ENCODE peak calls at places on chromosomes 2 and 18, in eight cellular contexts. One of them, this sample, is unnamed.

GRCh38 chr2:190841707-190842505 is 38.7 kb upstream of the GLS start:
- DNase-seq in spleen: no peak
- DNase-seq in endodermal cell: no peak
- DNase-seq in right atrium auricular region: no peak
- DNase-seq in epithelial cell of esophagus: peak
- DNase-seq in CD8-positive, alpha-beta T cell: no peak
- DNase-seq in IMR-90: peak
- DNase-seq in fibroblast of mammary gland: peak
- DNase-seq in this sample: peak

GRCh38 chr2:132420776-132421175 is 4.2 kb downstream of the GPR39 start:
- DNase-seq in epithelial cell of esophagus: peak
- DNase-seq in endodermal cell: peak
- DNase-seq in CD8-positive, alpha-beta T cell: no peak
- DNase-seq in right atrium auricular region: no peak
- DNase-seq in IMR-90: no peak
- DNase-seq in spleen: no peak
- DNase-seq in fibroblast of mammary gland: no peak
- DNase-seq in this sample: no peak

GRCh38 chr18:74353169-74353775 is 37.6 kb downstream of the C18orf63 start:
- DNase-seq in spleen: no peak
- DNase-seq in fibroblast of mammary gland: peak
- DNase-seq in right atrium auricular region: peak
- DNase-seq in endodermal cell: peak
- DNase-seq in epithelial cell of esophagus: peak
- DNase-seq in IMR-90: peak
- DNase-seq in CD8-positive, alpha-beta T cell: peak
- DNase-seq in this sample: peak

GRCh38 chr2:6309415-6310185 is 556.1 kb downstream of the CMPK2 start:
- DNase-seq in fibroblast of mammary gland: no peak
- DNase-seq in spleen: no peak
- DNase-seq in IMR-90: no peak
- DNase-seq in epithelial cell of esophagus: no peak
- DNase-seq in right atrium auricular region: no peak
- DNase-seq in CD8-positive, alpha-beta T cell: no peak
- DNase-seq in endodermal cell: no peak
- DNase-seq in this sample: no peak

GRCh38 chr2:119253114-119253702 is 29.6 kb downstream of the STEAP3 start:
- DNase-seq in endodermal cell: no peak
- DNase-seq in epithelial cell of esophagus: peak
- DNase-seq in right atrium auricular region: no peak
- DNase-seq in spleen: no peak
- DNase-seq in fibroblast of mammary gland: peak
- DNase-seq in CD8-positive, alpha-beta T cell: no peak
- DNase-seq in IMR-90: peak
- DNase-seq in this sample: peak

GRCh38 chr2:186486651-186487647 is 889 bp downstream of the ZC3H15 start:
- DNase-seq in fibroblast of mammary gland: peak
- DNase-seq in CD8-positive, alpha-beta T cell: no peak
- DNase-seq in right atrium auricular region: no peak
- DNase-seq in spleen: no peak
- DNase-seq in epithelial cell of esophagus: peak
- DNase-seq in endodermal cell: no peak
- DNase-seq in IMR-90: peak
- DNase-seq in this sample: peak

GRCh38 chr2:241692448-241692847 is 5.8 kb upstream of the DTYMK start:
- DNase-seq in spleen: no peak
- DNase-seq in CD8-positive, alpha-beta T cell: no peak
- DNase-seq in IMR-90: peak
- DNase-seq in fibroblast of mammary gland: peak
- DNase-seq in endodermal cell: no peak
- DNase-seq in right atrium auricular region: no peak
- DNase-seq in epithelial cell of esophagus: peak
- DNase-seq in this sample: peak

GRCh38 chr2:173076557-173077345 is 1.1 kb downstream of the MAP3K20 start:
- DNase-seq in right atrium auricular region: no peak
- DNase-seq in IMR-90: peak
- DNase-seq in CD8-positive, alpha-beta T cell: no peak
- DNase-seq in fibroblast of mammary gland: peak
- DNase-seq in spleen: peak
- DNase-seq in endodermal cell: peak
- DNase-seq in epithelial cell of esophagus: peak
- DNase-seq in this sample: peak

GRCh38 chr2:21096458-21096857 is 27.3 kb upstream of the TDRD15 start:
- DNase-seq in endodermal cell: no peak
- DNase-seq in IMR-90: no peak
- DNase-seq in CD8-positive, alpha-beta T cell: no peak
- DNase-seq in epithelial cell of esophagus: no peak
- DNase-seq in spleen: no peak
- DNase-seq in right atrium auricular region: no peak
- DNase-seq in fibroblast of mammary gland: no peak
- DNase-seq in this sample: no peak

GRCh38 chr2:163779970-163780597 is 44.3 kb upstream of the FIGN start:
- DNase-seq in CD8-positive, alpha-beta T cell: no peak
- DNase-seq in spleen: no peak
- DNase-seq in right atrium auricular region: no peak
- DNase-seq in endodermal cell: no peak
- DNase-seq in epithelial cell of esophagus: peak
- DNase-seq in IMR-90: no peak
- DNase-seq in fibroblast of mammary gland: no peak
- DNase-seq in this sample: peak

GRCh38 chr2:25594991-25595390 is 78.4 kb downstream of the DTNB start:
- DNase-seq in spleen: no peak
- DNase-seq in CD8-positive, alpha-beta T cell: no peak
- DNase-seq in endodermal cell: no peak
- DNase-seq in IMR-90: no peak
- DNase-seq in right atrium auricular region: no peak
- DNase-seq in fibroblast of mammary gland: no peak
- DNase-seq in epithelial cell of esophagus: no peak
- DNase-seq in this sample: no peak

GRCh38 chr2:109084341-109084740 is 44.7 kb upstream of the SH3RF3 start:
- DNase-seq in right atrium auricular region: no peak
- DNase-seq in CD8-positive, alpha-beta T cell: peak
- DNase-seq in epithelial cell of esophagus: no peak
- DNase-seq in fibroblast of mammary gland: no peak
- DNase-seq in endodermal cell: no peak
- DNase-seq in spleen: peak
- DNase-seq in IMR-90: no peak
- DNase-seq in this sample: no peak

GRCh38 chr2:227597993-227598392 is 700 bp upstream of the SCYGR2 start:
- DNase-seq in spleen: no peak
- DNase-seq in epithelial cell of esophagus: peak
- DNase-seq in CD8-positive, alpha-beta T cell: no peak
- DNase-seq in IMR-90: no peak
- DNase-seq in right atrium auricular region: no peak
- DNase-seq in fibroblast of mammary gland: no peak
- DNase-seq in endodermal cell: peak
- DNase-seq in this sample: peak

GRCh38 chr2:108194409-108195132 is 45.2 kb upstream of the SULT1C3 start:
- DNase-seq in CD8-positive, alpha-beta T cell: no peak
- DNase-seq in IMR-90: no peak
- DNase-seq in right atrium auricular region: no peak
- DNase-seq in spleen: no peak
- DNase-seq in fibroblast of mammary gland: peak
- DNase-seq in endodermal cell: no peak
- DNase-seq in epithelial cell of esophagus: peak
- DNase-seq in this sample: peak

DNA sequence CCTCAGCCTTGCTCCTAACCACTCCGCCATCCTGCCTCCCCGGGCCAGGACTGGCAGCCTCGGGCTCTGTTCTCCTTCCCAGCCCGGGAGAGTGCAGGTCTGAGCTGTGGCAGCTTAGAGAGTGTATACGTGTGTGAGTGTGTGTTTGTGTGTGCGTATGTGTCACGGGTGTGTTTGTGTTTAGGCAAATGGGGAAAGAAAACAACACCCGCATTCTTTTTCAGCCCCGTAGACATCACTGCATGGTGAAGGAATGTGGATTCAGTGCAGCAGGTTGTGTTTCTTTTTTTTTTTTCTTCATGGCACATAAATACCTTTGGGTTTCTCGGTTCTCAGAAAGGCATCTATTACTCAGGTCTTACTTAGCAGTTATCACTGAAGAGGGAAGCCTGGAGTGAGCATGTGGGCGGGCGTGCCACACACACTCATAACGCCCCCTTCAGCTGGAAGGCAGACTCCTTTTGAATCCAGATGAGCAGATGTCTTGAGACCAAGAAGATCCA is 44.2 kb downstream of the GLI2 start:
- DNase-seq in fibroblast of mammary gland: peak
- DNase-seq in IMR-90: peak
- DNase-seq in endodermal cell: peak
- DNase-seq in epithelial cell of esophagus: peak
- DNase-seq in CD8-positive, alpha-beta T cell: no peak
- DNase-seq in right atrium auricular region: no peak
- DNase-seq in spleen: no peak
- DNase-seq in this sample: peak
- TF ChIP-seq CTCF in fibroblast of mammary gland: peak
- TF ChIP-seq CTCF in IMR-90: peak
- TF ChIP-seq CTCF in endodermal cell: peak
- TF ChIP-seq CTCF in epithelial cell of esophagus: no peak
- TF ChIP-seq CTCF in CD8-positive, alpha-beta T cell: no peak
- TF ChIP-seq CTCF in right atrium auricular region: no peak
- TF ChIP-seq CTCF in spleen: no peak
- TF ChIP-seq CTCF in this sample: no peak

GRCh38 chr2:45191096-45191863 is 182.0 kb upstream of the SIX2 start:
- DNase-seq in epithelial cell of esophagus: no peak
- DNase-seq in endodermal cell: no peak
- DNase-seq in fibroblast of mammary gland: peak
- DNase-seq in IMR-90: peak
- DNase-seq in CD8-positive, alpha-beta T cell: no peak
- DNase-seq in right atrium auricular region: no peak
- DNase-seq in spleen: no peak
- DNase-seq in this sample: no peak
- H3K4me3 ChIP-seq in epithelial cell of esophagus: no peak
- H3K4me3 ChIP-seq in endodermal cell: no peak
- H3K4me3 ChIP-seq in fibroblast of mammary gland: no peak
- H3K4me3 ChIP-seq in IMR-90: no peak
- H3K4me3 ChIP-seq in CD8-positive, alpha-beta T cell: no peak
- H3K4me3 ChIP-seq in right atrium auricular region: no peak
- H3K4me3 ChIP-seq in spleen: no peak
- H3K4me3 ChIP-seq in this sample: no peak

DNA sequence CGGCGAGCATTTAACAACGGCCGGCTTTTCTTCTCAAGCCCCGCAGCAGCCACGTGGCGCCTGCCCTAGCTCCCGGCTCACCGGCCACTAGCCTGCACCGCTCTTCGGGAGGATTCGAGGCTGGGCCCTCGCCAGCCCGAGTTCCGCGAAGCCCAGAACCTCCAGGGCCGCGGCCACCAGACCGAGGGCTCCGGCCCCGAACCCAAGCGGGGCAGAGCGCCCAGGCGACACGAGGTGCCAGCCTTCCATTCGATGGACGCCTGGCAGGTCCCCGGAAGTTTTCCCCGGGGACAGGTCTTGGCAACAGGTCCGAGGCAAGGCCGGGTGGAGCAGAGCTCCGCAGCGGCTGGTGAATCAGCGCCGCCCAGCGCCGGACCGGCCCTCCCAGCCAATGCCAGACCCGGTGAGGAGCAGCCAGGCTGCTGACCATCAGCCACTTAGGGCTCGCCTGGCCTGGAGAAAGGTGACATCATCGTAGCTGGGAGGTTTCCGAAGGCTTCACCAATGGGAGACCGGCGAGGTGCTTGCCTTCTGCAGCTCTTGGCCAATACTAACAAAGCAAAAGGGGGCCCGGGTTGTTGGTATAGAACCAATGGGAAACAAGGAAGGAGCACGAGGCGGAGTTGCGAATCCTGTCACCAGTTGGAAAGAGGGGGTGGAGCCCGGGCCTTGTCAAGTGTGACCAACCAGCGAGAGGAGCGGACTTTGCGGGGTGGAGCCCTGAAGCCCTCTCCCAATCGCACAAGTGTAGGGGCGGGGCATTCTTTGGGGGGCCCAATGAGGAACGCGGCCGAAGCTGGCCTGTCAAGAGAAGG is 467 bp upstream of the MXD1 start:
- DNase-seq in fibroblast of mammary gland: peak
- DNase-seq in spleen: peak
- DNase-seq in endodermal cell: peak
- DNase-seq in right atrium auricular region: peak
- DNase-seq in CD8-positive, alpha-beta T cell: peak
- DNase-seq in epithelial cell of esophagus: peak
- DNase-seq in IMR-90: peak
- DNase-seq in this sample: peak
- TF ChIP-seq CTCF in fibroblast of mammary gland: no peak
- TF ChIP-seq CTCF in spleen: no peak
- TF ChIP-seq CTCF in endodermal cell: peak
- TF ChIP-seq CTCF in right atrium auricular region: peak
- TF ChIP-seq CTCF in CD8-positive, alpha-beta T cell: no peak
- TF ChIP-seq CTCF in epithelial cell of esophagus: no peak
- TF ChIP-seq CTCF in IMR-90: no peak
- TF ChIP-seq CTCF in this sample: no peak

GRCh38 chr2:165113414-165113813 is 90.4 kb downstream of the SCN3A start:
- DNase-seq in endodermal cell: no peak
- DNase-seq in epithelial cell of esophagus: no peak
- DNase-seq in spleen: no peak
- DNase-seq in IMR-90: peak
- DNase-seq in fibroblast of mammary gland: peak
- DNase-seq in right atrium auricular region: no peak
- DNase-seq in CD8-positive, alpha-beta T cell: no peak
- DNase-seq in this sample: no peak

GRCh38 chr2:165112133-165112573 is 91.7 kb downstream of the SCN3A start:
- DNase-seq in endodermal cell: no peak
- DNase-seq in fibroblast of mammary gland: no peak
- DNase-seq in epithelial cell of esophagus: no peak
- DNase-seq in IMR-90: no peak
- DNase-seq in spleen: no peak
- DNase-seq in CD8-positive, alpha-beta T cell: no peak
- DNase-seq in right atrium auricular region: no peak
- DNase-seq in this sample: no peak

GRCh38 chr2:165115258-165115657 is 88.6 kb downstream of the SCN3A start:
- DNase-seq in right atrium auricular region: no peak
- DNase-seq in epithelial cell of esophagus: no peak
- DNase-seq in CD8-positive, alpha-beta T cell: no peak
- DNase-seq in endodermal cell: no peak
- DNase-seq in fibroblast of mammary gland: no peak
- DNase-seq in spleen: no peak
- DNase-seq in IMR-90: no peak
- DNase-seq in this sample: no peak

GRCh38 chr2:165112789-165113188 is 91.1 kb downstream of the SCN3A start:
- DNase-seq in endodermal cell: no peak
- DNase-seq in spleen: no peak
- DNase-seq in fibroblast of mammary gland: no peak
- DNase-seq in epithelial cell of esophagus: no peak
- DNase-seq in CD8-positive, alpha-beta T cell: no peak
- DNase-seq in right atrium auricular region: no peak
- DNase-seq in IMR-90: no peak
- DNase-seq in this sample: no peak

GRCh38 chr2:165114345-165114943 is 89.4 kb downstream of the SCN3A start:
- DNase-seq in CD8-positive, alpha-beta T cell: no peak
- DNase-seq in epithelial cell of esophagus: peak
- DNase-seq in right atrium auricular region: no peak
- DNase-seq in spleen: no peak
- DNase-seq in IMR-90: peak
- DNase-seq in endodermal cell: no peak
- DNase-seq in fibroblast of mammary gland: peak
- DNase-seq in this sample: peak
- H3K4me3 ChIP-seq in CD8-positive, alpha-beta T cell: no peak
- H3K4me3 ChIP-seq in epithelial cell of esophagus: no peak
- H3K4me3 ChIP-seq in right atrium auricular region: no peak
- H3K4me3 ChIP-seq in spleen: no peak
- H3K4me3 ChIP-seq in IMR-90: no peak
- H3K4me3 ChIP-seq in endodermal cell: no peak
- H3K4me3 ChIP-seq in fibroblast of mammary gland: no peak
- H3K4me3 ChIP-seq in this sample: no peak

This sample was measured in bronchial epithelial cell.